ENCODE peak calls at places on chromosomes 3 and 15, in four cellular contexts. One of them, this sample, is unnamed.

GRCh38 chr3:152261329-152261728 is 7.4 kb upstream of the MBNL1 start:
- DNase-seq in activated T-cell treated with anti-CD3 and anti-CD28 coated beads, Interleukin-2, amount 50 U/mL, for 24 hours: no peak
- DNase-seq in fibroblast of mammary gland: no peak
- DNase-seq in cardiac fibroblast: no peak
- DNase-seq in this sample: no peak

GRCh38 chr3:186965141-186965879 is 35.0 kb downstream of the ST6GAL1 start:
- DNase-seq in activated T-cell treated with anti-CD3 and anti-CD28 coated beads, Interleukin-2, amount 50 U/mL, for 24 hours: no peak
- DNase-seq in fibroblast of mammary gland: peak
- DNase-seq in cardiac fibroblast: no peak
- DNase-seq in this sample: no peak

GRCh38 chr15:51879555-51879954 is 50.1 kb downstream of the TMOD3 start:
- DNase-seq in activated T-cell treated with anti-CD3 and anti-CD28 coated beads, Interleukin-2, amount 50 U/mL, for 24 hours: no peak
- DNase-seq in fibroblast of mammary gland: peak
- DNase-seq in cardiac fibroblast: peak
- DNase-seq in this sample: no peak

GRCh38 chr3:40290396-40290795 is 19.1 kb upstream of the EIF1B start:
- DNase-seq in activated T-cell treated with anti-CD3 and anti-CD28 coated beads, Interleukin-2, amount 50 U/mL, for 24 hours: no peak
- DNase-seq in fibroblast of mammary gland: no peak
- DNase-seq in cardiac fibroblast: no peak
- DNase-seq in this sample: no peak

GRCh38 chr3:55147856-55148720 is 220.2 kb upstream of the LRTM1 start:
- DNase-seq in activated T-cell treated with anti-CD3 and anti-CD28 coated beads, Interleukin-2, amount 50 U/mL, for 24 hours: no peak
- DNase-seq in fibroblast of mammary gland: no peak
- DNase-seq in cardiac fibroblast: peak
- DNase-seq in this sample: no peak

GRCh38 chr3:24683511-24684384 is 189.1 kb upstream of the THRB start:
- DNase-seq in activated T-cell treated with anti-CD3 and anti-CD28 coated beads, Interleukin-2, amount 50 U/mL, for 24 hours: no peak
- DNase-seq in fibroblast of mammary gland: peak
- DNase-seq in cardiac fibroblast: peak
- DNase-seq in this sample: peak

GRCh38 chr15:90101130-90101968 is 919 bp downstream of the IDH2 start:
- DNase-seq in activated T-cell treated with anti-CD3 and anti-CD28 coated beads, Interleukin-2, amount 50 U/mL, for 24 hours: peak
- DNase-seq in fibroblast of mammary gland: peak
- DNase-seq in cardiac fibroblast: peak
- DNase-seq in this sample: no peak

GRCh38 chr3:66693461-66693912 is 192.7 kb upstream of the LRIG1 start:
- DNase-seq in activated T-cell treated with anti-CD3 and anti-CD28 coated beads, Interleukin-2, amount 50 U/mL, for 24 hours: no peak
- DNase-seq in fibroblast of mammary gland: peak
- DNase-seq in cardiac fibroblast: peak
- DNase-seq in this sample: no peak

GRCh38 chr3:127615631-127616305 is 13.2 kb upstream of the PODXL2 start:
- DNase-seq in activated T-cell treated with anti-CD3 and anti-CD28 coated beads, Interleukin-2, amount 50 U/mL, for 24 hours: no peak
- DNase-seq in fibroblast of mammary gland: no peak
- DNase-seq in cardiac fibroblast: no peak
- DNase-seq in this sample: no peak

GRCh38 chr3:193129607-193130006 is 111.4 kb upstream of the PLAAT1 start:
- DNase-seq in activated T-cell treated with anti-CD3 and anti-CD28 coated beads, Interleukin-2, amount 50 U/mL, for 24 hours: no peak
- DNase-seq in fibroblast of mammary gland: no peak
- DNase-seq in cardiac fibroblast: no peak
- DNase-seq in this sample: no peak

GRCh38 chr3:169295126-169295525 is 368.4 kb downstream of the MECOM start:
- DNase-seq in activated T-cell treated with anti-CD3 and anti-CD28 coated beads, Interleukin-2, amount 50 U/mL, for 24 hours: no peak
- DNase-seq in fibroblast of mammary gland: peak
- DNase-seq in cardiac fibroblast: peak
- DNase-seq in this sample: peak

GRCh38 chr3:113606539-113607218 is 74.3 kb downstream of the SIDT1 start:
- DNase-seq in activated T-cell treated with anti-CD3 and anti-CD28 coated beads, Interleukin-2, amount 50 U/mL, for 24 hours: peak
- DNase-seq in fibroblast of mammary gland: no peak
- DNase-seq in cardiac fibroblast: no peak
- DNase-seq in this sample: no peak

GRCh38 chr15:77037475-77038209 is 33.3 kb downstream of the TSPAN3 start:
- DNase-seq in activated T-cell treated with anti-CD3 and anti-CD28 coated beads, Interleukin-2, amount 50 U/mL, for 24 hours: peak
- DNase-seq in fibroblast of mammary gland: no peak
- DNase-seq in cardiac fibroblast: no peak
- DNase-seq in this sample: no peak

GRCh38 chr3:51686512-51687215 is 15.6 kb downstream of the TEX264 start:
- DNase-seq in activated T-cell treated with anti-CD3 and anti-CD28 coated beads, Interleukin-2, amount 50 U/mL, for 24 hours: peak
- DNase-seq in fibroblast of mammary gland: peak
- DNase-seq in cardiac fibroblast: peak
- DNase-seq in this sample: no peak

GRCh38 chr3:13072239-13073041 is 789 bp downstream of the IQSEC1 start:
- DNase-seq in activated T-cell treated with anti-CD3 and anti-CD28 coated beads, Interleukin-2, amount 50 U/mL, for 24 hours: no peak
- DNase-seq in fibroblast of mammary gland: no peak
- DNase-seq in cardiac fibroblast: no peak
- DNase-seq in this sample: no peak

GRCh38 chr3:156290917-156291268 is 170.5 kb downstream of the KCNAB1 start:
- DNase-seq in activated T-cell treated with anti-CD3 and anti-CD28 coated beads, Interleukin-2, amount 50 U/mL, for 24 hours: no peak
- DNase-seq in fibroblast of mammary gland: no peak
- DNase-seq in cardiac fibroblast: no peak
- DNase-seq in this sample: no peak

GRCh38 chr3:126846316-126846715 is 136.6 kb upstream of the PLXNA1 start:
- DNase-seq in activated T-cell treated with anti-CD3 and anti-CD28 coated beads, Interleukin-2, amount 50 U/mL, for 24 hours: no peak
- DNase-seq in fibroblast of mammary gland: peak
- DNase-seq in cardiac fibroblast: peak
- DNase-seq in this sample: no peak

GRCh38 chr3:121895121-121895520 is 920 bp downstream of the SLC15A2 start:
- DNase-seq in activated T-cell treated with anti-CD3 and anti-CD28 coated beads, Interleukin-2, amount 50 U/mL, for 24 hours: no peak
- DNase-seq in fibroblast of mammary gland: no peak
- DNase-seq in cardiac fibroblast: no peak
- DNase-seq in this sample: no peak

GRCh38 chr3:108552267-108553159 is 36.7 kb downstream of the CIP2A start:
- DNase-seq in activated T-cell treated with anti-CD3 and anti-CD28 coated beads, Interleukin-2, amount 50 U/mL, for 24 hours: no peak
- DNase-seq in fibroblast of mammary gland: peak
- DNase-seq in cardiac fibroblast: peak
- DNase-seq in this sample: peak

GRCh38 chr3:14548321-14548729 is 8.2 kb upstream of the GRIP2 start:
- DNase-seq in activated T-cell treated with anti-CD3 and anti-CD28 coated beads, Interleukin-2, amount 50 U/mL, for 24 hours: peak
- DNase-seq in fibroblast of mammary gland: peak
- DNase-seq in cardiac fibroblast: peak
- DNase-seq in this sample: peak

GRCh38 chr3:99012051-99012450 is 110.6 kb upstream of the DCBLD2 start:
- DNase-seq in activated T-cell treated with anti-CD3 and anti-CD28 coated beads, Interleukin-2, amount 50 U/mL, for 24 hours: no peak
- DNase-seq in fibroblast of mammary gland: peak
- DNase-seq in cardiac fibroblast: peak
- DNase-seq in this sample: no peak

GRCh38 chr3:160825311-160825800 is 69.3 kb downstream of the PPM1L start:
- DNase-seq in activated T-cell treated with anti-CD3 and anti-CD28 coated beads, Interleukin-2, amount 50 U/mL, for 24 hours: no peak
- DNase-seq in fibroblast of mammary gland: no peak
- DNase-seq in cardiac fibroblast: no peak
- DNase-seq in this sample: no peak

GRCh38 chr15:85033148-85033547 is 51.5 kb downstream of the PDE8A start:
- DNase-seq in activated T-cell treated with anti-CD3 and anti-CD28 coated beads, Interleukin-2, amount 50 U/mL, for 24 hours: no peak
- DNase-seq in fibroblast of mammary gland: no peak
- DNase-seq in cardiac fibroblast: no peak
- DNase-seq in this sample: no peak

GRCh38 chr15:83108266-83109219 is 1.1 kb downstream of the TM6SF1 start:
- DNase-seq in activated T-cell treated with anti-CD3 and anti-CD28 coated beads, Interleukin-2, amount 50 U/mL, for 24 hours: peak
- DNase-seq in fibroblast of mammary gland: no peak
- DNase-seq in cardiac fibroblast: peak
- DNase-seq in this sample: no peak

GRCh38 chr3:46705022-46705530 is 3.9 kb downstream of the TMIE start:
- DNase-seq in activated T-cell treated with anti-CD3 and anti-CD28 coated beads, Interleukin-2, amount 50 U/mL, for 24 hours: peak
- DNase-seq in fibroblast of mammary gland: peak
- DNase-seq in cardiac fibroblast: peak
- DNase-seq in this sample: no peak

GRCh38 chr3:33153782-33154181 is 40.0 kb downstream of the CRTAP start:
- DNase-seq in activated T-cell treated with anti-CD3 and anti-CD28 coated beads, Interleukin-2, amount 50 U/mL, for 24 hours: no peak
- DNase-seq in fibroblast of mammary gland: no peak
- DNase-seq in cardiac fibroblast: no peak
- DNase-seq in this sample: no peak

GRCh38 chr3:129602730-129603560 is 3.5 kb downstream of the PLXND1 start:
- DNase-seq in activated T-cell treated with anti-CD3 and anti-CD28 coated beads, Interleukin-2, amount 50 U/mL, for 24 hours: no peak
- DNase-seq in fibroblast of mammary gland: peak
- DNase-seq in cardiac fibroblast: peak
- DNase-seq in this sample: no peak

GRCh38 chr15:91338763-91339162 is 238.7 kb downstream of the SV2B start:
- DNase-seq in activated T-cell treated with anti-CD3 and anti-CD28 coated beads, Interleukin-2, amount 50 U/mL, for 24 hours: no peak
- DNase-seq in fibroblast of mammary gland: peak
- DNase-seq in cardiac fibroblast: peak
- DNase-seq in this sample: no peak

GRCh38 chr3:183400352-183400751 is 28.1 kb downstream of the MCF2L2 start:
- DNase-seq in activated T-cell treated with anti-CD3 and anti-CD28 coated beads, Interleukin-2, amount 50 U/mL, for 24 hours: no peak
- DNase-seq in fibroblast of mammary gland: no peak
- DNase-seq in cardiac fibroblast: no peak
- DNase-seq in this sample: no peak

GRCh38 chr15:94015324-94015723 is 216.0 kb upstream of the MCTP2 start:
- DNase-seq in activated T-cell treated with anti-CD3 and anti-CD28 coated beads, Interleukin-2, amount 50 U/mL, for 24 hours: no peak
- DNase-seq in fibroblast of mammary gland: no peak
- DNase-seq in cardiac fibroblast: no peak
- DNase-seq in this sample: no peak

GRCh38 chr3:94704467-94704866 is 641.6 kb downstream of the NSUN3 start:
- DNase-seq in activated T-cell treated with anti-CD3 and anti-CD28 coated beads, Interleukin-2, amount 50 U/mL, for 24 hours: no peak
- DNase-seq in fibroblast of mammary gland: no peak
- DNase-seq in cardiac fibroblast: no peak
- DNase-seq in this sample: no peak

GRCh38 chr3:49124203-49124602 is 3.6 kb upstream of the USP19 start:
- DNase-seq in activated T-cell treated with anti-CD3 and anti-CD28 coated beads, Interleukin-2, amount 50 U/mL, for 24 hours: no peak
- DNase-seq in fibroblast of mammary gland: no peak
- DNase-seq in cardiac fibroblast: no peak
- DNase-seq in this sample: no peak

GRCh38 chr15:78726870-78727551 is 84.3 kb downstream of the ADAMTS7 start:
- DNase-seq in activated T-cell treated with anti-CD3 and anti-CD28 coated beads, Interleukin-2, amount 50 U/mL, for 24 hours: no peak
- DNase-seq in fibroblast of mammary gland: peak
- DNase-seq in cardiac fibroblast: peak
- DNase-seq in this sample: peak

GRCh38 chr3:125043599-125044151 is 12.1 kb downstream of the HEG1 start:
- DNase-seq in activated T-cell treated with anti-CD3 and anti-CD28 coated beads, Interleukin-2, amount 50 U/mL, for 24 hours: no peak
- DNase-seq in fibroblast of mammary gland: peak
- DNase-seq in cardiac fibroblast: no peak
- DNase-seq in this sample: no peak

GRCh38 chr3:11350374-11350773 is 78.2 kb downstream of the ATG7 start:
- DNase-seq in activated T-cell treated with anti-CD3 and anti-CD28 coated beads, Interleukin-2, amount 50 U/mL, for 24 hours: no peak
- DNase-seq in fibroblast of mammary gland: peak
- DNase-seq in cardiac fibroblast: peak
- DNase-seq in this sample: no peak

GRCh38 chr3:151009430-151009829 is 36.9 kb upstream of the CLRN1 start:
- DNase-seq in activated T-cell treated with anti-CD3 and anti-CD28 coated beads, Interleukin-2, amount 50 U/mL, for 24 hours: no peak
- DNase-seq in fibroblast of mammary gland: no peak
- DNase-seq in cardiac fibroblast: no peak
- DNase-seq in this sample: no peak